ENCODE peak calls at places on chromosomes 1 and 21, in eight cellular contexts. W is NCI-H2029, O is EL, S is NCI-H1105 treated with DMSO at 0.1 percent for 48 hours, E is Karpas-422, F is GM12865, I is fibroblast of lung, Y is anterior cingulate cortex. Z is an unnamed sample.

GRCh38 chr1:119647228-119647733 is 785 bp downstream of the ZNF697 start:
- DNase-seq in W (no peak), O (no peak), S (no peak), E (no peak), F (no peak), I (no peak), Y (peak), Z (no peak)

GRCh38 chr1:216183427-216183826 is 239.8 kb downstream of the USH2A start:
- DNase-seq in W (no peak), O (peak), S (no peak), E (no peak), F (no peak), I (peak), Y (no peak), Z (no peak)

GRCh38 chr1:112141301-112141700 is 151.8 kb upstream of the KCND3 start:
- DNase-seq in W (no peak), O (no peak), S (no peak), E (no peak), F (no peak), I (no peak), Y (no peak), Z (no peak)

GRCh38 chr1:213244664-213245091 is 193.6 kb downstream of the RPS6KC1 start:
- DNase-seq in W (peak), O (peak), S (peak), E (peak), F (peak), I (peak), Y (no peak), Z (no peak)

GRCh38 chr21:31873696-31874599 is 1.1 kb downstream of the HUNK start:
- DNase-seq in W (peak), O (peak), S (peak), E (no peak), F (peak), I (no peak), Y (peak), Z (no peak)

GRCh38 chr1:38835230-38835827 is 24.2 kb downstream of the RRAGC start:
- DNase-seq in W (peak), O (peak), S (peak), E (peak), F (peak), I (peak), Y (no peak), Z (no peak)

GRCh38 chr21:38333290-38334272 is 76.8 kb downstream of the KCNJ15 start:
- DNase-seq in W (no peak), O (peak), S (no peak), E (no peak), F (peak), I (peak), Y (no peak), Z (no peak)

GRCh38 chr1:183159960-183160359 is 26.1 kb upstream of the LAMC2 start:
- DNase-seq in W (peak), O (peak), S (no peak), E (no peak), F (no peak), I (no peak), Y (no peak), Z (no peak)

GRCh38 chr1:197692965-197693364 is 82.3 kb downstream of the DENND1B start:
- DNase-seq in W (no peak), O (peak), S (peak), E (peak), F (peak), I (peak), Y (no peak), Z (no peak)

GRCh38 chr1:224497714-224498573 is 63.3 kb upstream of the WDR26 start:
- DNase-seq in W (no peak), O (peak), S (no peak), E (no peak), F (peak), I (peak), Y (peak), Z (peak)

GRCh38 chr1:218674280-218674773 is 329.2 kb downstream of the TGFB2 start:
- DNase-seq in W (no peak), O (peak), S (no peak), E (no peak), F (no peak), I (peak), Y (no peak), Z (no peak)

GRCh38 chr1:226268421-226269124 is 40.4 kb downstream of the LIN9 start:
- DNase-seq in W (no peak), O (peak), S (no peak), E (no peak), F (no peak), I (peak), Y (no peak), Z (no peak)

GRCh38 chr1:109383850-109384249 is 13.9 kb downstream of the SORT1 start:
- DNase-seq in W (no peak), O (no peak), S (no peak), E (no peak), F (no peak), I (no peak), Y (no peak), Z (peak)

GRCh38 chr1:53765656-53766055 is 26.7 kb upstream of the GLIS1 start:
- DNase-seq in W (no peak), O (peak), S (no peak), E (no peak), F (peak), I (peak), Y (no peak), Z (no peak)

GRCh38 chr1:86704972-86705632 is 726 bp downstream of the SH3GLB1 start:
- DNase-seq in W (peak), O (peak), S (peak), E (peak), F (peak), I (peak), Y (peak), Z (peak)

GRCh38 chr1:173330149-173330951 is 123.2 kb upstream of the TNFSF4 start:
- DNase-seq in W (no peak), O (peak), S (no peak), E (no peak), F (peak), I (peak), Y (no peak), Z (no peak)

GRCh38 chr1:154730986-154731489 is 123.1 kb upstream of the ADAR start:
- DNase-seq in W (peak), O (peak), S (no peak), E (no peak), F (no peak), I (no peak), Y (no peak), Z (no peak)

GRCh38 chr1:15869413-15869812 is 21.9 kb downstream of the SPEN start:
- DNase-seq in W (no peak), O (no peak), S (no peak), E (no peak), F (no peak), I (no peak), Y (no peak), Z (no peak)

Z was measured in caudate nucleus.